ENCODE peak calls at places on chromosomes 11 and 22, in nine cellular contexts. P is Peyer's patch, V is tibial nerve, F is suprapubic skin, U is body of pancreas, B is adrenal gland, O is right lobe of liver, W is heart left ventricle, J is uterus. H is an unnamed sample.

GRCh38 chr11:17387280-17387679 is 1.2 kb downstream of the KCNJ11 start:
- DNase-seq in P (no peak), F (no peak), O (no peak), B (no peak), W (no peak), J (no peak), U (no peak), V (no peak), H (no peak)

GRCh38 chr11:112525270-112525669 is 264.6 kb upstream of the PLET1 start:
- DNase-seq in F (peak; percentile 73), O (no peak), B (peak; percentile 56), J (no peak), V (peak; percentile 34), P (no peak), U (peak; percentile 11), W (no peak), H (no peak)

GRCh38 chr11:61148016-61148640 is 13.1 kb downstream of the VPS37C start:
- DNase-seq in F (no peak), B (no peak), W (no peak), J (no peak), O (no peak), U (peak; percentile 33), V (no peak), P (no peak), H (no peak)

GRCh38 chr22:17471901-17472566 is 91.3 kb upstream of the SLC25A18 start:
- DNase-seq in J (no peak), W (peak; percentile 14), O (no peak), B (no peak), F (no peak), P (no peak), V (no peak), U (no peak), H (no peak)

GRCh38 chr11:11973361-11973800 is 35.0 kb downstream of the DKK3 start:
- DNase-seq in J (peak; percentile 64), U (peak; percentile 34), W (peak; percentile 86), O (peak; percentile 57), V (peak; percentile 66), F (no peak), B (peak; percentile 87), P (no peak), H (no peak)

GRCh38 chr22:28102413-28102812 is 183.4 kb upstream of the PITPNB start:
- DNase-seq in V (no peak), U (no peak), P (no peak), F (no peak), W (no peak), B (peak; percentile 4), J (no peak), O (no peak), H (no peak)

GRCh38 chr11:90204832-90205646 is 17.8 kb downstream of the CHORDC1 start:
- DNase-seq in O (no peak), J (no peak), P (no peak), V (no peak), W (no peak), F (no peak), B (peak; percentile 16), U (peak; percentile 12), H (no peak)

GRCh38 chr11:8810331-8811301 is 100.4 kb upstream of the AKIP1 start:
- DNase-seq in V (peak; percentile 57), O (peak; percentile 83), U (peak; percentile 89), J (peak; percentile 89), P (no peak), W (peak; percentile 85), F (peak; percentile 86), B (peak; percentile 87), H (no peak)

GRCh38 chr11:36509265-36509664 is 807 bp downstream of the TRAF6 start:
- DNase-seq in J (no peak), V (no peak), U (peak; percentile 42), P (no peak), F (no peak), W (no peak), B (peak; percentile 36), O (no peak), H (no peak)

GRCh38 chr11:113690619-113691569 is 15.2 kb downstream of the TMPRSS5 start:
- DNase-seq in W (no peak), P (no peak), F (no peak), B (peak; percentile 75), V (no peak), O (no peak), J (no peak), U (no peak), H (no peak)

GRCh38 chr22:19453718-19454117 is 6.2 kb upstream of the C22orf39 start:
- DNase-seq in F (no peak), U (no peak), V (no peak), O (no peak), W (no peak), J (no peak), P (no peak), B (no peak), H (no peak)

GRCh38 chr22:49838771-49839717 is 11.4 kb upstream of the BRD1 start:
- DNase-seq in V (no peak), W (no peak), J (no peak), U (no peak), F (no peak), P (peak; percentile 71), B (no peak), O (no peak), H (no peak)

GRCh38 chr11:2521081-2521480 is 76.3 kb downstream of the KCNQ1 start:
- DNase-seq in B (peak; percentile 7), V (no peak), U (peak; percentile 2), O (no peak), W (no peak), J (peak; percentile 2), P (no peak), F (peak; percentile 46), H (no peak)

GRCh38 chr11:114384487-114384886 is 15.8 kb downstream of the C11orf71 start:
- DNase-seq in B (no peak), V (no peak), O (no peak), F (no peak), U (no peak), J (no peak), P (no peak), W (no peak), H (no peak)

GRCh38 chr11:2325719-2326118 is 23.9 kb downstream of the TSPAN32 start:
- DNase-seq in V (no peak), F (peak; percentile 16), J (no peak), U (peak; percentile 58), W (peak; percentile 68), P (no peak), B (peak; percentile 93), O (peak; percentile 81), H (no peak)

GRCh38 chr11:66542362-66542761 is 3.5 kb downstream of the ZDHHC24 start:
- DNase-seq in F (no peak), B (no peak), V (no peak), O (no peak), U (no peak), P (no peak), J (no peak), W (no peak), H (no peak)

GRCh38 chr22:38316340-38317236 is 645 bp downstream of the CSNK1E start:
- DNase-seq in B (peak; percentile 70), P (peak; percentile 62), W (peak; percentile 75), J (peak; percentile 77), U (peak; percentile 69), V (peak; percentile 56), O (peak; percentile 65), F (no peak), H (no peak)

GRCh38 chr11:73281796-73282660 is 9.9 kb downstream of the P2RY6 start:
- DNase-seq in F (no peak), O (no peak), W (no peak), P (no peak), U (no peak), J (no peak), B (no peak), V (no peak), H (no peak)

GRCh38 chr11:12220305-12220704 is 109.9 kb downstream of the MICAL2 start:
- DNase-seq in F (no peak), U (peak; percentile 78), B (peak; percentile 18), J (peak; percentile 78), O (peak; percentile 71), P (no peak), V (no peak), W (peak; percentile 75), H (no peak)

DNA sequence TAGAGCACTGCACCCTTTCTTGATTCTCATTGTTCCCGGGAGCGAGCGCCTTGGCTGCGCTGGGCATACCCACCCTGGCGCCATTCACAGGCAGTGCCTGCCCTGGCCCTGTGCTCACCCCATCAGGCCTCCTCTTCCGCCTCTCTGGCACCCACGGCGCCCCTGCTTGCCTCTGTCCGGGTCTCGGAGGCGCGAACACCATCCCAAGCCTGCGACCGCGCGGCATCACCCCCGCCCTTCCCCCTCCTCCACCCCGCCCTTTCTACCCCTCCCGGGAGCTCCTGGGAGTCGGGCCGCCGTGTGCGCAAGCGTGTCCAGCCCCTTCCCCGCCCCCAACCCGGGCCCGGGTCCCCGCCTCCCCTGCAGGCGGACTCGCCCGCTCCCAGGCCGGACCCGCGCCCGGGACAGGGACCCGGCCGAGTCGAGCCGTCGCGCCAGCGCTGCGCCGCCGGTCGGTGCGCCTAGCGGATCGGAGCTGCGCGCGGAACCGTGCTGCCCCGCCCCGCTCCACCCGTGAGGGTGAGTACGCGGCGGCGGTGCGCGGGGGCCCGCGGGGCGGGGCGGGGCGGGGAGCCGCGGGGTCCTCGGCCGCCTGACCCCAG is at the start of gene ST3GAL4:
- DNase-seq in W (peak; percentile 92), U (peak; percentile 78), O (peak; percentile 93), V (peak; percentile 64), P (peak; percentile 33), B (peak; percentile 89), J (peak; percentile 76), F (peak; percentile 80), H (peak; percentile 25)
- TF ChIP-seq POLR2A in W (no peak), U (no peak), O (peak; percentile 30), V (peak; percentile 61), P (no peak), B (no peak), J (peak; percentile 53), F (no peak), H (peak; percentile 16)

GRCh38 chr11:123479048-123479837 is 49.2 kb downstream of the GRAMD1B start:
- DNase-seq in U (no peak), P (no peak), O (no peak), F (no peak), V (no peak), W (no peak), J (no peak), B (no peak), H (no peak)
- H3K27ac ChIP-seq in U (no peak overlapping the region), P (no peak overlapping the region), O (no peak overlapping the region), F (no peak overlapping the region), V (no peak overlapping the region), W (no peak overlapping the region), J (no peak overlapping the region), B (peak overlapping the region; percentile 67), H (no peak overlapping the region)

GRCh38 chr11:64996710-64997380 is at the start of gene BATF2:
- DNase-seq in P (peak; percentile 80), O (peak; percentile 85), V (peak; percentile 25), W (peak; percentile 80), F (no peak), U (peak; percentile 95), J (peak; percentile 51), B (peak; percentile 89), H (no peak)
- TF ChIP-seq POLR2A in P (peak; percentile 81), O (peak; percentile 89), V (peak; percentile 37), W (peak; percentile 43), F (no peak), U (peak; percentile 91), J (peak; percentile 29), B (peak; percentile 46), H (peak; percentile 34)

DNA sequence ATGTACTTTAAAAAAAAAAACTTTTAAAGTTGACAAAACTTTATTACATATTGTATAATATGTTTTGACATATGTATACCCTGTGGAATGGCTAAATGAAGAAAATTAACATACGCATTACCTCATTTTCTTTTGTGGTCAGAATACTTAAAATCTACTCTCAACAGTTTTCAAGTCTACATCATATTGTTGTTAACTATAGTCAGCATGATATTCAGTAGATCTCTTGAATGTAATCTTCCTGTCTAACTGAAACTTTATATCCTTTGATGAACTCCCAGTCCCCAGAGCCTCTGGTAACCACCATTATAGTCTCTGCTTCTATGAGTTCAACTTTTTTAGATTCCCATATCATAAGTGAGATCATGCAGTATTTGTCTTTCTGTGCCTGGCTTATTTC is 39.4 kb downstream of the BIRC2 start:
- DNase-seq in P (no peak), J (no peak), W (no peak), B (no peak), U (no peak), V (no peak), O (no peak), F (no peak), H (no peak)
- H3K27ac ChIP-seq in P (no peak overlapping the region), J (no peak overlapping the region), W (no peak overlapping the region), B (no peak overlapping the region), U (no peak overlapping the region), V (no peak overlapping the region), O (no peak overlapping the region), F (no peak overlapping the region), H (no peak overlapping the region)

H was measured in esophagus squamous epithelium.